ENCODE peak calls at places on chromosome 22, in eight cellular contexts. One of them, this sample, is unnamed.

GRCh38 chr22:29385748-29386147 is 2.6 kb downstream of the AP1B1 start:
- DNase-seq in HL-60: peak; percentile 51
- DNase-seq in aorta: no peak
- DNase-seq in AG04450: no peak
- DNase-seq in A549: no peak
- DNase-seq in adrenal gland: no peak
- DNase-seq in colonic mucosa: no peak
- DNase-seq in RWPE1: no peak
- DNase-seq in this sample: no peak

GRCh38 chr22:28779833-28780232 is 7.3 kb downstream of the CCDC117 start:
- DNase-seq in RWPE1: no peak
- DNase-seq in A549: no peak
- DNase-seq in HL-60: no peak
- DNase-seq in AG04450: no peak
- DNase-seq in adrenal gland: no peak
- DNase-seq in aorta: no peak
- DNase-seq in colonic mucosa: no peak
- DNase-seq in this sample: no peak

GRCh38 chr22:44399906-44400762 is 87.4 kb upstream of the SHISAL1 start:
- DNase-seq in A549: no peak
- DNase-seq in aorta: no peak
- DNase-seq in colonic mucosa: no peak
- DNase-seq in HL-60: no peak
- DNase-seq in RWPE1: no peak
- DNase-seq in adrenal gland: no peak
- DNase-seq in AG04450: no peak
- DNase-seq in this sample: no peak

GRCh38 chr22:25176175-25176574 is 23.5 kb upstream of the CRYBB3 start:
- DNase-seq in AG04450: no peak
- DNase-seq in aorta: no peak
- DNase-seq in A549: no peak
- DNase-seq in colonic mucosa: no peak
- DNase-seq in HL-60: no peak
- DNase-seq in adrenal gland: peak; percentile 54
- DNase-seq in RWPE1: peak; percentile 73
- DNase-seq in this sample: no peak

GRCh38 chr22:30002861-30003489 is 77.3 kb upstream of the HORMAD2 start:
- DNase-seq in HL-60: no peak
- DNase-seq in A549: no peak
- DNase-seq in aorta: no peak
- DNase-seq in colonic mucosa: peak; percentile 77
- DNase-seq in AG04450: no peak
- DNase-seq in RWPE1: no peak
- DNase-seq in adrenal gland: no peak
- DNase-seq in this sample: no peak

GRCh38 chr22:44543781-44544181 is 45.7 kb upstream of the RTL6 start:
- DNase-seq in HL-60: no peak
- DNase-seq in aorta: no peak
- DNase-seq in adrenal gland: no peak
- DNase-seq in AG04450: no peak
- DNase-seq in RWPE1: no peak
- DNase-seq in colonic mucosa: no peak
- DNase-seq in A549: no peak
- DNase-seq in this sample: no peak

GRCh38 chr22:24494535-24495364 is at the start of gene UPB1:
- DNase-seq in aorta: no peak
- DNase-seq in HL-60: no peak
- DNase-seq in RWPE1: no peak
- DNase-seq in colonic mucosa: no peak
- DNase-seq in adrenal gland: no peak
- DNase-seq in A549: no peak
- DNase-seq in AG04450: no peak
- DNase-seq in this sample: no peak

GRCh38 chr22:24200616-24201212 is 19.4 kb downstream of the SUSD2 start:
- DNase-seq in aorta: no peak
- DNase-seq in RWPE1: peak; percentile 50
- DNase-seq in colonic mucosa: no peak
- DNase-seq in HL-60: no peak
- DNase-seq in A549: peak; percentile 60
- DNase-seq in AG04450: no peak
- DNase-seq in adrenal gland: no peak
- DNase-seq in this sample: peak; percentile 76

GRCh38 chr22:39173787-39174497 is 21.5 kb upstream of the CBX7 start:
- DNase-seq in adrenal gland: no peak
- DNase-seq in HL-60: no peak
- DNase-seq in A549: no peak
- DNase-seq in colonic mucosa: no peak
- DNase-seq in aorta: no peak
- DNase-seq in RWPE1: no peak
- DNase-seq in AG04450: no peak
- DNase-seq in this sample: no peak

GRCh38 chr22:30905696-30906341 is 62.8 kb downstream of the MORC2 start:
- DNase-seq in HL-60: no peak
- DNase-seq in RWPE1: no peak
- DNase-seq in AG04450: no peak
- DNase-seq in colonic mucosa: no peak
- DNase-seq in aorta: no peak
- DNase-seq in A549: no peak
- DNase-seq in adrenal gland: no peak
- DNase-seq in this sample: peak; percentile 39

GRCh38 chr22:20607157-20607907 is 99.9 kb downstream of the MED15 start:
- DNase-seq in AG04450: no peak
- DNase-seq in RWPE1: no peak
- DNase-seq in adrenal gland: no peak
- DNase-seq in A549: no peak
- DNase-seq in colonic mucosa: no peak
- DNase-seq in aorta: no peak
- DNase-seq in HL-60: no peak
- DNase-seq in this sample: no peak

GRCh38 chr22:26556904-26557303 is 33.0 kb downstream of the TPST2 start:
- DNase-seq in A549: no peak
- DNase-seq in colonic mucosa: no peak
- DNase-seq in HL-60: no peak
- DNase-seq in RWPE1: no peak
- DNase-seq in aorta: no peak
- DNase-seq in adrenal gland: peak; percentile 61
- DNase-seq in AG04450: no peak
- DNase-seq in this sample: no peak

GRCh38 chr22:22431271-22432220 is 77.0 kb downstream of the ZNF280B start:
- DNase-seq in RWPE1: peak; percentile 52
- DNase-seq in aorta: no peak
- DNase-seq in colonic mucosa: peak; percentile 72
- DNase-seq in HL-60: peak; percentile 63
- DNase-seq in adrenal gland: peak; percentile 80
- DNase-seq in A549: peak; percentile 53
- DNase-seq in AG04450: peak; percentile 6
- DNase-seq in this sample: peak; percentile 66

GRCh38 chr22:10780281-10780680 is 4747.7 kb upstream of the OR11H1 start:
- DNase-seq in aorta: peak; percentile 73
- DNase-seq in RWPE1: no peak
- DNase-seq in AG04450: no peak
- DNase-seq in adrenal gland: no peak
- DNase-seq in A549: no peak
- DNase-seq in HL-60: no peak
- DNase-seq in colonic mucosa: no peak
- DNase-seq in this sample: no peak

GRCh38 chr22:46612904-46613605 is 7.1 kb upstream of the GRAMD4 start:
- DNase-seq in A549: no peak
- DNase-seq in RWPE1: no peak
- DNase-seq in HL-60: peak; percentile 70
- DNase-seq in adrenal gland: no peak
- DNase-seq in AG04450: no peak
- DNase-seq in colonic mucosa: peak; percentile 69
- DNase-seq in aorta: peak; percentile 58
- DNase-seq in this sample: no peak

GRCh38 chr22:46613606-46613997 is 6.6 kb upstream of the GRAMD4 start:
- DNase-seq in adrenal gland: no peak
- DNase-seq in HL-60: peak; percentile 45
- DNase-seq in colonic mucosa: no peak
- DNase-seq in RWPE1: no peak
- DNase-seq in AG04450: no peak
- DNase-seq in aorta: peak; percentile 78
- DNase-seq in A549: no peak
- DNase-seq in this sample: no peak

GRCh38 chr22:46611189-46611588 is 9.0 kb upstream of the GRAMD4 start:
- DNase-seq in A549: no peak
- DNase-seq in HL-60: no peak
- DNase-seq in AG04450: no peak
- DNase-seq in aorta: no peak
- DNase-seq in adrenal gland: no peak
- DNase-seq in RWPE1: no peak
- DNase-seq in colonic mucosa: no peak
- DNase-seq in this sample: no peak

GRCh38 chr22:46614070-46614931 is 5.9 kb upstream of the GRAMD4 start:
- DNase-seq in A549: no peak
- DNase-seq in adrenal gland: no peak
- DNase-seq in aorta: peak; percentile 73
- DNase-seq in RWPE1: no peak
- DNase-seq in HL-60: peak; percentile 68
- DNase-seq in AG04450: no peak
- DNase-seq in colonic mucosa: no peak
- DNase-seq in this sample: no peak

GRCh38 chr22:46612341-46612903 is 7.8 kb upstream of the GRAMD4 start:
- DNase-seq in aorta: peak; percentile 44
- DNase-seq in RWPE1: no peak
- DNase-seq in AG04450: no peak
- DNase-seq in adrenal gland: no peak
- DNase-seq in HL-60: peak; percentile 34
- DNase-seq in A549: no peak
- DNase-seq in colonic mucosa: no peak
- DNase-seq in this sample: no peak
- H3K27ac ChIP-seq in aorta: no peak overlapping the region
- H3K27ac ChIP-seq in RWPE1: no peak overlapping the region
- H3K27ac ChIP-seq in AG04450: no peak overlapping the region
- H3K27ac ChIP-seq in adrenal gland: no peak overlapping the region
- H3K27ac ChIP-seq in HL-60: peak overlapping the region; percentile 83
- H3K27ac ChIP-seq in A549: no peak overlapping the region
- H3K27ac ChIP-seq in colonic mucosa: peak overlapping the region; percentile 34
- H3K27ac ChIP-seq in this sample: no peak overlapping the region

DNA sequence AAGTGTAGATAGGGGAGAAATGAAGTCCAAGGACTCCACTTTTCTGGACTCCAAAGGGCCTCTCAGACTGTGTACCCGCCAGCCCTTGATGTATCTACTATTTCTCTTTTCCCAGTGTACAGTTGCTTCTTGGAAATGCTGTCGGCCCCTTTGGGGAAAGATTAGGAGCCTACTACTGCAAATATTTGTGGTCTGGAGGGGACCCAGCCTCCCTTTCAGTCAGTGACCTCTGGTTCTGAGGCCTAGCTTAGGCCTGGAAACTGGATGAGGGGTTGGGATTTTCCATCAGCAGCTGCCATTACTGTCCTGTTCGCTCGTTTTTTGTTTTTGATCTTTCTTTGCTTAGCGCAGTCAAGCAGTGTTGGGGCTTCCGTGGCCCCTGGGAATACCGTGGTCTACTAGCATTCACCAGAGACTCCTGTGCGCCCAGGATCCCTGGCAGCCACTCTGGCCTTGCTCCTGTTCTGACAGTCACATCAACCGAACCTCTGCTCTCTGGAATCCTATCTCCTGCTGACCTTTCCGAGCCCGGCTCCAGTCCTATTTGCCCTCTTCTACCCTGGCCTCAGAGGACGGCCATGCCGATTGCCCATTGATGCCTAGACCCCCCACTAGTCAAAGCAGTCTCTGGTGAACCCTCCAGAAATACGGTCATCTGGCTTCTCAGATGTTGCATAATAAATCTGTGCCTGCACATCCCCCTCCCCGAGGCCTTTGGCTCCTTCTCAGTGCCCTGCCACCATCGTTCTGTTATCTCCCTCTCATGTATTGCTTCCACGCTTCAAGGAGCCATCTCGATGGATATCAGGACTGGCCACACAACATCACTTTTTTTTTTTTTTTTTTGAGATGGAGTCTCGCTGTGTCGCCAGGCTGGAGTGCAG is 1.3 kb upstream of the RRP7A start:
- DNase-seq in HL-60: no peak
- DNase-seq in RWPE1: no peak
- DNase-seq in AG04450: no peak
- DNase-seq in adrenal gland: no peak
- DNase-seq in colonic mucosa: no peak
- DNase-seq in A549: no peak
- DNase-seq in aorta: no peak
- DNase-seq in this sample: no peak
- H3K27ac ChIP-seq in HL-60: no peak overlapping the region
- H3K27ac ChIP-seq in RWPE1: peak overlapping the region; percentile 64
- H3K27ac ChIP-seq in AG04450: no peak overlapping the region
- H3K27ac ChIP-seq in adrenal gland: no peak overlapping the region
- H3K27ac ChIP-seq in colonic mucosa: no peak overlapping the region
- H3K27ac ChIP-seq in A549: no peak overlapping the region
- H3K27ac ChIP-seq in aorta: no peak overlapping the region
- H3K27ac ChIP-seq in this sample: no peak overlapping the region

DNA sequence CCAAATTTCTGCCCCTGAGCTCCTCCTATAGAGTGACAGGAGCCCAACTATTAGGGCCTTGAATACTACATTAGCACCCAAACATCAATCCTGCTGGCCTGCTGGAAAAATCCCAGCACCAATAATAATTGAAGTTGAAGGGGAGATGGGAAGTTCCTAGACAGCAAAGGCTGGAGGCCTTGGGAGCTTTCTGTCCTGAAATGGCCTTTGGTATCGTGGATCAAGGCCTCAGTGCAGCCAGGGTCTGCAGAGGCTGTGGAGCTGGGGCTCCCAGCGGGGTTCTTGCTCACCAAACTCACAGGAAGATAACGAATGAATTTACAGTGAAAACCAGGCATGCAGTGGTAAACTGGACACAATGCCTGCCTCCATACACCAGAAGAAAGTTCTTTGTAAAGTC is 9.2 kb upstream of the MICALL1 start:
- DNase-seq in RWPE1: no peak
- DNase-seq in A549: no peak
- DNase-seq in HL-60: no peak
- DNase-seq in adrenal gland: no peak
- DNase-seq in aorta: no peak
- DNase-seq in AG04450: no peak
- DNase-seq in colonic mucosa: no peak
- DNase-seq in this sample: no peak
- H3K27ac ChIP-seq in RWPE1: peak overlapping the region; percentile 99
- H3K27ac ChIP-seq in A549: no peak overlapping the region
- H3K27ac ChIP-seq in HL-60: no peak overlapping the region
- H3K27ac ChIP-seq in adrenal gland: peak overlapping the region; percentile 49
- H3K27ac ChIP-seq in aorta: no peak overlapping the region
- H3K27ac ChIP-seq in AG04450: no peak overlapping the region
- H3K27ac ChIP-seq in colonic mucosa: peak overlapping the region; percentile 57
- H3K27ac ChIP-seq in this sample: no peak overlapping the region

DNA sequence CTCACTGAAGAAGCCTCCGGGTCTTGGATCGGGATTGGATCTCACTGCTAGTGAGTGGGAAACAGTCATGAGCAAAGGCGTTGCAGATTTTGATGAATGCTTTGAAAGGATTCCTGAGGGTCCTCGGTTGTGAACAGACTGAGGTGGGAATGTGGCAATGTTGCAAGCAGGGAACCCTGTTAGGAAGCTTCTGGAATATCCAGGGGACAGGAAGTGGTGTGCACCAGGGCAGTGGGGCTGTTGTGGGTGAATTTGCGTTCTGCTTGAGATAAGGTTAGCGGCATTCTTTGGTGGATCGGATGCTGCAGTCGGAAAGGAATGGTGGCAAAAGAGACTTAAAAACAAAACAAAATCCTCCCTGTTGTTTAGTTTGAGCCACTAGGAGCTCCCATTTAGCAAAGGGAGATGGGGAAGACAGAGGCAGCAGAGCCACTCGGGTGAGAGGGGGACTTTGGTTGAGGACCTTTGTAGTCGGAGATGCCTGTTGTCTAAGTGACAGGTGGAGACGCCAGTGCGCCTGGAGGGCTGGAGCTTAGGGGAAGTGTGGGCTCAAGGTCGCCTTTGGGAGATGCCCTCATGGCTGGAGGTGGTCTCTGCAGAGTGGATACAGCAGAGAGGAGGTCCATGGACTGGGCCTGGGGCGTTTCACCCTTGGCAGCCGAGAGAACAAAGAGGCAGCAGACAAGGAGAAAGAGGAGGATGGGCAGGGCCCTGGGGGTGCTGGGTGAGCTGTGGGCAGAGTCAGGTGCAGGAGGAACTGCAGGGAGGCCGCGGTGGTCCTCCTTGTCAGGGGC is 37.6 kb downstream of the CSF2RB start:
- DNase-seq in colonic mucosa: no peak
- DNase-seq in A549: no peak
- DNase-seq in RWPE1: no peak
- DNase-seq in aorta: no peak
- DNase-seq in AG04450: no peak
- DNase-seq in HL-60: no peak
- DNase-seq in adrenal gland: no peak
- DNase-seq in this sample: no peak
- H3K27ac ChIP-seq in colonic mucosa: no peak overlapping the region
- H3K27ac ChIP-seq in A549: no peak overlapping the region
- H3K27ac ChIP-seq in RWPE1: no peak overlapping the region
- H3K27ac ChIP-seq in aorta: no peak overlapping the region
- H3K27ac ChIP-seq in AG04450: no peak overlapping the region
- H3K27ac ChIP-seq in HL-60: no peak overlapping the region
- H3K27ac ChIP-seq in adrenal gland: no peak overlapping the region
- H3K27ac ChIP-seq in this sample: no peak overlapping the region